ENCODE peak calls at places on chromosomes 4 and X, in five cellular contexts. Q, A, M, R and O are unnamed samples.
A peak's percentile ranks its signal among the peaks of the same experiment; 100 is the strongest.

GRCh38 chr4:59818656-59819055 is 1381.5 kb upstream of the ADGRL3 start:
- DNase-seq in A (no peak), Q (no peak), R (no peak), M (no peak), O (no peak)

GRCh38 chr4:133801858-133802257 is 399.7 kb downstream of the PABPC4L start:
- DNase-seq in R (no peak), A (no peak), M (no peak), Q (no peak), O (no peak)

GRCh38 chr4:134243742-134244713 is 42.4 kb upstream of the PABPC4L start:
- DNase-seq in A (no peak), Q (no peak), R (peak; percentile 67), M (no peak), O (peak; percentile 50)

GRCh38 chrX:110180176-110180927 is 137.5 kb downstream of the AMMECR1 start:
- DNase-seq in A (peak; percentile 84), Q (no peak), M (no peak), R (no peak), O (no peak)

GRCh38 chr4:82899339-82899738 is 1.2 kb upstream of the THAP9 start:
- DNase-seq in Q (no peak), R (no peak), A (no peak), M (no peak), O (no peak)

GRCh38 chr4:40143926-40144508 is 52.8 kb upstream of the RHOH start:
- DNase-seq in A (no peak), M (no peak), Q (peak; percentile 3), R (no peak), O (no peak)

GRCh38 chr4:166153539-166153938 is 280.5 kb downstream of the TLL1 start:
- DNase-seq in M (no peak), A (no peak), R (no peak), Q (no peak), O (no peak)

GRCh38 chrX:55716937-55717336 is 612 bp upstream of the RRAGB start:
- DNase-seq in A (no peak), R (no peak), M (no peak), Q (no peak), O (no peak)

GRCh38 chr4:89324671-89325070 is 17.1 kb upstream of the GPRIN3 start:
- DNase-seq in Q (no peak), M (no peak), A (peak; percentile 0), R (no peak), O (no peak)

GRCh38 chr4:182758288-182758687 is 158.9 kb downstream of the DCTD start:
- DNase-seq in Q (no peak), A (no peak), R (no peak), M (no peak), O (no peak)

GRCh38 chrX:149512225-149512885 is 7.2 kb upstream of the IDS start:
- DNase-seq in M (peak; percentile 40), A (peak; percentile 38), R (no peak), Q (peak; percentile 49), O (no peak)

GRCh38 chr4:41635441-41635840 is 97.5 kb downstream of the LIMCH1 start:
- DNase-seq in M (no peak), Q (no peak), R (no peak), A (no peak), O (no peak)

GRCh38 chr4:61517144-61517543 is 317.0 kb downstream of the ADGRL3 start:
- DNase-seq in Q (peak; percentile 56), R (no peak), M (no peak), A (no peak), O (no peak)

GRCh38 chrX:49310371-49310770 is 6.9 kb downstream of the GAGE10 start:
- DNase-seq in Q (no peak), M (no peak), R (no peak), A (no peak), O (no peak)

GRCh38 chr4:104989363-104989762 is 157.3 kb upstream of the TET2 start:
- DNase-seq in R (no peak), Q (no peak), M (no peak), A (peak; percentile 41), O (no peak)

GRCh38 chr4:173446416-173446815 is 47.5 kb upstream of the SCRG1 start:
- DNase-seq in A (no peak), R (no peak), Q (no peak), M (no peak), O (no peak)

GRCh38 chr4:34720563-34720962 is 1523.8 kb downstream of the ARAP2 start:
- DNase-seq in A (peak; percentile 24), R (no peak), Q (peak; percentile 17), M (no peak), O (no peak)

GRCh38 chr4:55050418-55050950 is 74.9 kb downstream of the KDR start:
- DNase-seq in Q (no peak), M (no peak), A (no peak), R (no peak), O (no peak)

GRCh38 chr4:102497986-102498385 is 3.2 kb upstream of the NFKB1 start:
- DNase-seq in Q (no peak), A (no peak), M (no peak), R (no peak), O (no peak)

GRCh38 chrX:96721398-96721797 is 36.8 kb downstream of the DIAPH2 start:
- DNase-seq in R (no peak), M (no peak), Q (peak; percentile 65), A (peak; percentile 36), O (no peak)

GRCh38 chr4:37936889-37937498 is 23.2 kb upstream of the PTTG2 start:
- DNase-seq in Q (no peak), M (peak; percentile 53), A (no peak), R (no peak), O (no peak)

GRCh38 chr4:186297013-186297645 is 31.1 kb downstream of the F11 start:
- DNase-seq in A (peak; percentile 70), M (no peak), R (no peak), Q (peak; percentile 32), O (no peak)

GRCh38 chr4:15034071-15034764 is 31.9 kb downstream of the CPEB2 start:
- DNase-seq in A (peak; percentile 68), Q (no peak), R (no peak), M (no peak), O (no peak)

GRCh38 chrX:119758682-119759332 is 419 bp downstream of the SOWAHD start:
- DNase-seq in R (peak; percentile 90), A (no peak), M (peak; percentile 16), Q (no peak), O (no peak)

GRCh38 chr4:165635261-165635838 is 237.7 kb upstream of the TLL1 start:
- DNase-seq in M (no peak), A (no peak), R (no peak), Q (no peak), O (no peak)

GRCh38 chr4:140237616-140238352 is 83.8 kb upstream of the MAML3 start:
- DNase-seq in M (peak; percentile 73), A (peak; percentile 93), Q (no peak), R (peak; percentile 83), O (peak; percentile 92)

GRCh38 chr4:151991001-151991883 is 230.4 kb upstream of the GATB start:
- DNase-seq in R (no peak), M (no peak), Q (no peak), A (no peak), O (no peak)

GRCh38 chrX:137233478-137233877 is 199.7 kb upstream of the GPR101 start:
- DNase-seq in R (no peak), M (no peak), A (no peak), Q (no peak), O (no peak)

GRCh38 chr4:158065603-158066002 is 107.2 kb downstream of the GASK1B start:
- DNase-seq in Q (no peak), M (no peak), R (no peak), A (no peak), O (no peak)
- TF ChIP-seq POLR2A in Q (no peak), M (no peak), R (no peak), A (no peak), O (no peak)

GRCh38 chr4:76830612-76831474 is 67.1 kb downstream of the SOWAHB start:
- DNase-seq in R (no peak), Q (peak; percentile 94), A (peak; percentile 92), M (peak; percentile 28), O (no peak)
- H3K27ac ChIP-seq in R (peak overlapping the region; percentile 19), Q (peak overlapping the region; percentile 92), A (peak overlapping the region; percentile 97), M (peak overlapping the region; percentile 85), O (peak overlapping the region; percentile 41)

DNA sequence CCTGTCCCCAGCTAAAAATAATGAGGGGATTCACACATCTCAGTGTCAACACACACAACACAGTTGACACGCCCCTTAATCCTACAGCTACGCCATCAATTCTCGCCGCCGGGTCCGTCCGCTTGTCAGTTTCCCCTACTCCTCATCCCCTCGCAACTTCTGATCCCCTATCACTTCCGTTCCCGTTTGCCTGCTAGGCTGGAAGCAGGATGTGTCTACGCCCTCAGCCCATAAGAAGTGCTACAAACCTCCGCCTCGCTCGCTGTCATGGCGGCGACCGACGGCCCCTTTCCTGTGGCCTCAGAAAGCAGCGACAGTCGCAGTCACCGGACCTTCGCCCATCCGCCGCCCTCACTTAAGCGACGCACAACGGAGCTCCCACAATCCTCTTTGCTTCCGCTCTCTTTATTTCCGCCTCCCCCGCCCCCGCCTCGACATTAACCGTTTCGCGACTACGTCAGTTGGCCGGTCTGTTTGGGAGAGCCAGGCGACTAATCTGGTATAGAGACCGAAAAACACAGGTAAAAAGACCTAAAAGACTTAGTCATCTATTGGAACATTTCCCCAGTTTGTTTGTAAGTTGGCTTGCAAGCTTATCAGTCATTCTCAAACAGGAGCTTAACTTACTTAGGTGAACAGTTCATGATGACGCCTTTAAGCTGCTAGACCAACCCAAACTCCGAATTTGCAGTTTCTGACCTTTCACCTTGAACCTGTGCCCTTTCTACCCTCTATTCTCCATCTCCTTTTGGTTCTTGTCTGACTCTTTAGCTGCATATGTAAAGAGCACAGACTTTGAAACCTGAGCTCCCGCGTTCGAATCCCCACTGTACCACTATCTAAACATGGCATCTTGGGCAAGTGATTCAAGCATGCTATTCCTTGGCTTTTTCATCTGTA is at the start of gene SLC25A53:
- DNase-seq in Q (peak; percentile 70), A (peak; percentile 71), M (peak; percentile 79), R (peak; percentile 92), O (peak; percentile 84)
- TF ChIP-seq POLR2A in Q (peak; percentile 61), A (peak; percentile 73), M (no peak), R (no peak), O (peak; percentile 40)

GRCh38 chrX:37685452-37686347 is at the start of gene XK:
- DNase-seq in A (no peak), Q (no peak), M (peak; percentile 51), R (peak; percentile 81), O (peak; percentile 76)
- H3K27ac ChIP-seq in A (no peak within 1 kb of the TSS), Q (no peak within 1 kb of the TSS), M (no peak within 1 kb of the TSS), R (no peak within 1 kb of the TSS), O (peak within 1 kb of the TSS; percentile 87)

DNA sequence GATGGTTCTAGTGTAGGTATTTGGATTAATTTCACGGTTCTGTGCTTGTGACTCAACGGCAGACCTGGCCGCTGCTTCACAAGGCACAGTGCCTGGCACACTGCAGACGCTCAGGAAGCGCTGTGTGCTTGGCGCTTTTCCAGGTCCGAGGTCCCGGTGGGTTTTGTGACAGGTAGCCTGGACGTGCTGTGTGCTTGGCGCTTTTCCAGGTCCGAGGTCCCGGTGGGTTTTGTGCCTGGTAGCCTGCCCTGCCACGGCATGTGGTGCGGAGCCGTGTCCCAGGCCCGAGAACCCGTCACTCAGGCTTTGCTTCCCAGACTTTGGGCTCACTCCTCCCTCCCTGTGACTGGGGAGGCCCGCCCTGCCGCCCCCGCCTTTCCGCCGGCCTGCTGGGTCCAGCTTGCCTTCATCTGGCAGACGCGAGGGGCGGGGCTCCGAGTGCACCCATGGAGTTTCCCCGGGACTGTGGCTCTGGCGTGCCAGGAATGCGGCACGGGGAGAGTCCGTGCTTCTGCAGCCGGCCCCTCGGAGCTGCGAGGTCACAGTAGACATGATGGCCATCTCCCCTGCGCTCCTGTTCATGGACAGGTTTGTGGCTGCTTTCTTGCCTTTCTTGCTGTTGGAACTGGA is 44.2 kb downstream of the TBC1D14 start:
- DNase-seq in Q (no peak), R (peak; percentile 80), A (peak; percentile 62), M (peak; percentile 62), O (peak; percentile 90)
- TF ChIP-seq POLR2A in Q (no peak), R (no peak), A (no peak), M (no peak), O (no peak)